ENCODE peak calls at places on chromosomes 13 and 19, in five cellular contexts. T is AG09309, H is uterus, J is astrocyte of the spinal cord, E is pancreas. F is an unnamed sample.

GRCh38 chr13:23696610-23697009 is 126.4 kb downstream of the TNFRSF19 start:
- DNase-seq in T (no peak), H (no peak), J (no peak), E (no peak), F (no peak)

GRCh38 chr13:114068723-114069322 is 63.6 kb downstream of the RASA3 start:
- DNase-seq in T (no peak), H (peak), J (no peak), E (no peak), F (peak)

GRCh38 chr19:43675269-43675879 is 5.4 kb upstream of the PLAUR start:
- DNase-seq in T (no peak), H (no peak), J (peak), E (peak), F (peak)

GRCh38 chr13:94345374-94346195 is 133.9 kb downstream of the DCT start:
- DNase-seq in T (no peak), H (no peak), J (peak), E (no peak), F (peak)

GRCh38 chr13:101511766-101512165 is 59.3 kb downstream of the ITGBL1 start:
- DNase-seq in T (no peak), H (no peak), J (peak), E (no peak), F (peak)

GRCh38 chr13:113231306-113232207 is 22.1 kb downstream of the CUL4A start:
- DNase-seq in T (no peak), H (no peak), J (no peak), E (no peak), F (no peak)

GRCh38 chr13:92553470-92554114 is 673.0 kb upstream of the GPC6 start:
- DNase-seq in T (no peak), H (no peak), J (no peak), E (no peak), F (no peak)

GRCh38 chr13:106277483-106278154 is 257.8 kb downstream of the EFNB2 start:
- DNase-seq in T (no peak), H (no peak), J (no peak), E (no peak), F (no peak)

GRCh38 chr19:48501446-48501960 is 10.1 kb downstream of the LMTK3 start:
- DNase-seq in T (no peak), H (no peak), J (no peak), E (peak), F (no peak)

GRCh38 chr13:27327633-27328032 is 57.0 kb downstream of the RASL11A start:
- DNase-seq in T (no peak), H (no peak), J (no peak), E (no peak), F (no peak)

DNA sequence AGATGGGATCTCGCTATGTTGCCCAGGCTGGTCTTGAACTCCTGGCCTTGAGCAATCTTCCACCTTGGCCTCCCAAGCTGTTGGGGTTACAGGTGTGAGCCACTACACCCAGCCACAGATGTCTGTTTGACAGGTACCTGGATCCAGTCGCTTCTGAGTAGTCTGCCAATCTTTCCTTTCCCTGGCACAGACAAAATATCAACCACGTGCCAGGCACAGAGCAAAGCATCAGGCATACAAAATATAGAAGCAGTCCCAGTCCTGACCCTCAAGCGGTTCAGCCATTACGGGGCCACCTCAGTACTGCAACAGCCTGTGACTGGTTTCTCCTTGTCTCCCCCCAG is 3.8 kb downstream of the ELAVL1 start:
- DNase-seq in T (no peak), H (no peak), J (no peak), E (no peak), F (no peak)
- TF ChIP-seq CTCF in T (no peak), H (no peak), J (no peak), E (no peak), F (no peak)

GRCh38 chr13:75217949-75218348 is 264.0 kb downstream of the TBC1D4 start:
- DNase-seq in T (peak), H (no peak), J (peak), E (no peak), F (peak)
- TF ChIP-seq CTCF in T (peak), H (no peak), J (peak), E (no peak), F (peak)

DNA sequence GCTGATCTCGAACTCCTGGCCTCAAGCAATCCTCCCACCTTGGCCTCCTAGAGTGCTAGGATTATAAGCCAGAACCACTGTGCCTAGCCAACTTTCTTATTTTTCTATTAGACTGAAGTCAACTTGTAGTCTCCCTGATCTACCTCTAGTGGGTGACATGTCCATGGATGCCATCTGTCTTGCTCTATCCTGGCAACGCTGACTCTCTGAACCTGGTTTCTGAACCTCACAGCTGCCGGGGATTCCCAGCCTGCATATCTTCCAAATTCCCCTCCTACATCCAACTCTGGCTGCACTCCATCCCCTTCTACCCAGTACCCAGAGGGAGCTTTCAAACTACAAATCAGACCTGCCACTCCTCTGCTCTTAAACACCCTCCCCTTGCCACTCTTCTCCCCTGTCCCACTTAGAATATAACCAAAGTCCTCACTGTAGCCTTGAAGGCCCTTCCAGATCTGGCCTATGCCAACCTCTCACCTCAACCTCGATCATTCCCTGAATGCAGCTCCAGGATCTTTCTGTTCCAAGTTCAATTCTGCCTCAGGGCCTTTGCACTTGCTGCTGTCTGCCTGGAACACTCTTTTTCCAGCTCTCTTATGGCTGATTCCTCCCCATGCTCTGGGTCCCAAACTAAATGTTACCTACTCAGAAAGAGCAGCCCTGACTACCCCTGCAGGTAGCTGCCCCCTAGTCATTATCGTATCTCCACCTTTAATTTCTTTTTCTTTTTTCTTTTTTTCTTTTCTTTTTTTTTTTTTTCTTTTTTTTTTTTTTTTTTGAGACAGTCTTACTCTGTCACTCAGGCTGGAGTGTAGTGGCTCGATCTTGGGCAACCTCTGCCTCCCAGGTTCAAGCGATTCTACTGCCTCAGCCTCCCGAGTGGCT is 2.2 kb downstream of the CLIP3 start:
- DNase-seq in T (no peak), H (no peak), J (no peak), E (no peak), F (peak)
- TF ChIP-seq CTCF in T (peak), H (no peak), J (peak), E (no peak), F (no peak)

DNA sequence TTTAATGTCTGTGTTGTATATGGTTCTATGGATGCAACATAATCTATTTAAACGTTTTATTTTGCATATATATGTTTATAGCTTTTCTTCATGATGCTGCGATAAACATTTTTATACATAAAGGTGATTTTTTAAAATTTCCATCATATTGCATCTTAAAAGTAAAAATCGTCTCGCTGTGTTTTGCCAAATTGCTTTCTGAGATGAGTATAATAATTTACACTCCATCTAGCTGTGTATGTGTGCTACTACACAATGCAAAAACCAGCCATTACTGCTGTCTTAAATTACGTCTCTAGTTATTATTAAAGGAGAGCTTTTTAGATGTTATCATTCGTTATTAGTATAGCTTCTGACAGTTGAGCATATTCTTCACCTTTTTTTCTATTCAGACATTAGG is 37.2 kb downstream of the METTL21C start:
- DNase-seq in T (no peak), H (no peak), J (no peak), E (no peak), F (no peak)
- TF ChIP-seq CTCF in T (peak), H (no peak), J (peak), E (no peak), F (peak)

DNA sequence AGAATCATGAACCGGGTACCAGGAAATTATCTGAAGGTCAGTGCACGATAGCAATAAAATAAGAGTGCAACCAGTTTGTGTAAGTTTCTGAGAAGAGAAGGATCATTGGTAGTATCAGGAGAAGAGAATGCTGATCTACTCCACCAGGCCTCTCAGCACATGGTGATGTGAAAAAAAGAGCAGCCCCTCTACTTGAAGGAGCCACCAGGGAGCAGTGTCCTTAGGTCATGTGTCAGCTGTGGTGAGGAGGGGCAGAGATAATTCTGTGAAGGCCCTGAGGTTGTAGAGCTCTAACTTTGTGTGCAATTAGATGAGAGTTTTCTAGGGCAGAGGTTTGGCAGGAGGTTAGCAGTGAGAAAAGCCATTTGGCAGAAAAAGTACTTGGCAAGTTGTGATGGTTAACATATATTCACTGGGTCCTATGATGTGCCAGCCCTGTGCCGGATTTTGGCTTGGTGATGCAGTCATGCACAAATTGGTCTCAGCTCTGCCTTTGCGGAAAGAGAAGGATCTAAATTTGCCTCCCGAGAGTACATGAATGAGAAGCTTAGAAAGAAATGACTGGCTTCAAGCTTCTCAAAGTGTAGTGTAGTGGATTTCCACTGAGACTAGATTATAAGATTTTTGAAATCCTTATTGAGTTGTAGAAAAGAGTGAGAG is 19.2 kb upstream of the ZC3H13 start:
- DNase-seq in T (no peak), H (no peak), J (no peak), E (no peak), F (no peak)
- TF ChIP-seq CTCF in T (no peak), H (no peak), J (no peak), E (no peak), F (no peak)

DNA sequence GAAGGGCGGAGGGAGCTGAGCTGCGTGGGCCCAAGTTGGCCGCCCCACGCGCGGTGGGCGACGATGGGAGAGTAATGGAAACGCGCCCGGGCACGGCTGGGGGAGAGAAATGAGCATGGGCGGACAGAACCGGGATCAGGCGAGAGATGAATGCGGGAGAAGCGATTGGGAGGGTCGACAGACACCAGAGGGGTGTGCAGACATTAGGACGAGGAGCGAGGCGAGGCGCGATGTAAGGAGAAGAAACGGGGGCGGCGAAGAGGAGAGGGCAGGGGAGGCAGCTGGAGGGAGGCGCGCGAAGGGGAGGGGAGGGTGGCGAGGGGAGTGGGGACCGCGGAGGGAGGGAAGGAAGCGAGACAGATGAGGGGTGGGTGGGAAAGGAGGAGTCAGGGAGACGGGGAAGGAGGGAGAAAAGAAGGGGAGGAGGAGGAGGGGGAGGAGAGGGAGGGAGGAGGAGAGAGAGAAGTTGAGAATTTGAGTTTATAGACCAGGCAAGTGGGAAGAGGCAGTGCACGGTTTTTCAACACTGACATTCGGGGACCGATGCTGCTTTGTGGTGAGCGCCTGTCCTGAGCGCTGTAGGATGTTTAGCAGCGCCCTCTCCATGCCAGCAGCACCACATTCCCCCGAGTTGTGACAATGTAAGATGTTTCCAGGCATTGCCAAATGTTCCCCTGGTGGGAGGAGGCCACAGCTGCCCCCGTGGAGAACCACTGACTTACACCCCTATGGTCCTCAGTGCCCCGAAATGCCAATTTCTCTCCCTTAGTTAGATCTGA is at the start of gene SHISA7:
- DNase-seq in T (no peak), H (no peak), J (no peak), E (no peak), F (no peak)
- TF ChIP-seq CTCF in T (no peak), H (no peak), J (no peak), E (no peak), F (no peak)

GRCh38 chr13:64446372-64446771 is 2783.8 kb downstream of the PCDH9 start:
- DNase-seq in T (no peak), H (no peak), J (no peak), E (no peak), F (no peak)
- TF ChIP-seq CTCF in T (peak), H (no peak), J (peak), E (no peak), F (no peak)

GRCh38 chr19:42244452-42245220 is 2.2 kb upstream of the GSK3A start:
- DNase-seq in T (peak), H (peak), J (peak), E (peak), F (peak)

GRCh38 chr19:42248270-42249148 is 6.1 kb upstream of the GSK3A start:
- DNase-seq in T (no peak), H (no peak), J (no peak), E (no peak), F (no peak)

GRCh38 chr19:42247631-42248199 is 5.3 kb upstream of the GSK3A start:
- DNase-seq in T (no peak), H (no peak), J (no peak), E (no peak), F (no peak)

GRCh38 chr19:42246869-42247630 is 4.6 kb upstream of the GSK3A start:
- DNase-seq in T (no peak), H (no peak), J (no peak), E (no peak), F (no peak)

DNA sequence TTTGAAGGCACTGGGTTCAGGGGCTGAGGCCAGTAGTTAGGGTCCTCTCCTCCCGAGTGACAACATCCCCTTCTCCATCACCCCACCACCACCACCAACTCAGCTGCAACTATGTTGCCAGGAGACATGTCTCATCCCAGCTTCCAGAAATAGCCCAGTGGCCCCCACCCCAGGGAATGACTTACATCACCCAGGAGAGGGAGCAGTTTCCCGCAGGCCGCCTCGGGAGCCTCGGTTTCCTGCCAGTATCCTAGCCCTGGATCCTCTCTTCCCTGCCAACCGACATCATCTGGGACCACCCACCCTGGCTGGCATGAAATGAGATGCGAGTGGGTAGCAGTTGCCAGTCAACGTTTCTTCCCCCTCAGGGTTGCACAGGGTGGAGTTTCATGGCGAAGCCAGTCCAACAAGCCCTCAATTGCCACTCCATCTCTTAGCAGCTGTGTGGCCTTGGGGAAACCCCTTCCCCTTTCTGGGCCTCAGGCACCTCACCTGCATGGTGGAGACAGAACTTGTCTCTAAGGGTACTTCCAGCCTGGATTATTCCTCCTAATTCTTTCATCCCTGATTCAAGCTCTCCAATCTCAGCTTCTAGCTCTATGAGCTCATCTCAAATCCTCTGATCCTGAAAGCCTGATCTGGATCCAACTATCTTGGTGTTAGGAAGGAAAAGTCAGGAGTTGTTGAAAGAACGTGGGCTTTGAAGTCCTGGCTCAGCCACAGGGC is 3.9 kb upstream of the GSK3A start:
- DNase-seq in T (peak), H (peak), J (peak), E (peak), F (peak)
- TF ChIP-seq CTCF in T (peak), H (peak), J (peak), E (peak), F (peak)